ENCODE peak calls at places on chromosomes 13 and 19, in five cellular contexts. I is PC-9; O is cardiac fibroblast; L is colonic mucosa; T is CD4-positive, alpha-beta memory T cell. X is an unnamed sample.

GRCh38 chr19:3575260-3575741 is 2.6 kb downstream of the HMG20B start:
- DNase-seq in T (no peak), O (peak; percentile 43), I (no peak), L (peak; percentile 28), X (peak; percentile 44)

GRCh38 chr19:16327911-16328823 is 3.5 kb downstream of the KLF2 start:
- DNase-seq in L (peak; percentile 74), I (no peak), T (peak; percentile 66), O (peak; percentile 94), X (no peak)

GRCh38 chr19:16073988-16074387 is 2.3 kb upstream of the TPM4 start:
- DNase-seq in T (peak; percentile 37), I (no peak), O (no peak), L (no peak), X (peak; percentile 65)

GRCh38 chr13:51284339-51284738 is 55.2 kb upstream of the SERPINE3 start:
- DNase-seq in L (no peak), T (no peak), I (no peak), O (no peak), X (no peak)

GRCh38 chr19:23512151-23512925 is 117.1 kb upstream of the ZNF91 start:
- DNase-seq in O (no peak), I (no peak), T (no peak), L (no peak), X (no peak)

GRCh38 chr19:47445937-47446402 is 25.7 kb downstream of the SLC8A2 start:
- DNase-seq in L (peak; percentile 27), I (peak; percentile 33), T (peak; percentile 64), O (peak; percentile 48), X (peak; percentile 76)

GRCh38 chr13:77391475-77391874 is 64.6 kb upstream of the MYCBP2 start:
- DNase-seq in T (no peak), L (no peak), I (no peak), O (no peak), X (no peak)

GRCh38 chr19:30421571-30421970 is 49.4 kb downstream of the ZNF536 start:
- DNase-seq in L (no peak), I (no peak), O (no peak), T (no peak), X (no peak)

GRCh38 chr19:21569497-21569870 is 64.1 kb downstream of the ZNF429 start:
- DNase-seq in I (peak; percentile 8), O (peak; percentile 38), T (no peak), L (peak; percentile 57), X (no peak)

GRCh38 chr19:41218615-41219507 is at the start of gene AXL:
- DNase-seq in I (peak; percentile 87), T (no peak), L (peak; percentile 59), O (peak; percentile 90), X (no peak)

GRCh38 chr19:6230991-6231448 is 48.8 kb downstream of the MLLT1 start:
- DNase-seq in L (no peak), T (no peak), I (no peak), O (no peak), X (peak; percentile 21)

GRCh38 chr19:43507880-43508279 is 3.3 kb upstream of the PHLDB3 start:
- DNase-seq in L (no peak), I (no peak), O (no peak), T (no peak), X (no peak)

GRCh38 chr19:15283141-15283885 is 49.0 kb downstream of the BRD4 start:
- DNase-seq in I (no peak), T (no peak), L (no peak), O (peak; percentile 55), X (no peak)

GRCh38 chr19:45473366-45474190 is 5.8 kb downstream of the FOSB start:
- DNase-seq in I (no peak), T (peak; percentile 42), O (peak; percentile 56), L (no peak), X (no peak)

GRCh38 chr19:38274734-38275133 is 10.4 kb downstream of the SPINT2 start:
- DNase-seq in O (no peak), T (no peak), I (no peak), L (peak; percentile 58), X (no peak)

GRCh38 chr13:43985437-43986051 is 105.8 kb downstream of the LACC1 start:
- DNase-seq in T (no peak), O (no peak), L (no peak), I (no peak), X (no peak)

GRCh38 chr19:36423925-36424324 is 5.5 kb upstream of the ZFP82 start:
- DNase-seq in O (no peak), I (no peak), L (no peak), T (no peak), X (no peak)
- H3K4me3 ChIP-seq in O (no peak overlapping the region), I (no peak overlapping the region), L (no peak overlapping the region), T (no peak overlapping the region), X (no peak overlapping the region)

DNA sequence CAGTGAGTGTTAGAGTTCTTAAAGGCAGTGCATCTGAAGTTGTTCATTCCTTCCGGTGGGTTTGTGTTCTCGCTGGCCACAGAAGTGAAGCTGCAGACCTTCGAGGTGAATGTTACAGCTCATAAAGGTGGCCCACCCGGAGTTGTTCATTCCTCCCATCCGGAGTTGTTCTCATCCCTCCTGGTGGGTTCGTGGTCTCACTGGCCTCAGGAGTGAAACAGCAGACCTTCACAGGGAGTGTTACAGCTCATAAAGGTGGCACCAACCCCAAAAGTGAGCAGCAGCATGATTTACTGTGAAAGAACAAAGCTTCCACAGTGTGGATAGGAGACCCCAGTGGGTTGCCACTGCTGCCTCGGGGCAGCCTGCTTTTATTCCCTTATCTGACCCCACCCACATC is 57.7 kb upstream of the ATP12A start:
- DNase-seq in I (no peak), L (no peak), O (no peak), T (no peak), X (no peak)
- H3K4me3 ChIP-seq in I (no peak overlapping the region), L (no peak overlapping the region), O (no peak overlapping the region), T (no peak overlapping the region), X (no peak overlapping the region)

DNA sequence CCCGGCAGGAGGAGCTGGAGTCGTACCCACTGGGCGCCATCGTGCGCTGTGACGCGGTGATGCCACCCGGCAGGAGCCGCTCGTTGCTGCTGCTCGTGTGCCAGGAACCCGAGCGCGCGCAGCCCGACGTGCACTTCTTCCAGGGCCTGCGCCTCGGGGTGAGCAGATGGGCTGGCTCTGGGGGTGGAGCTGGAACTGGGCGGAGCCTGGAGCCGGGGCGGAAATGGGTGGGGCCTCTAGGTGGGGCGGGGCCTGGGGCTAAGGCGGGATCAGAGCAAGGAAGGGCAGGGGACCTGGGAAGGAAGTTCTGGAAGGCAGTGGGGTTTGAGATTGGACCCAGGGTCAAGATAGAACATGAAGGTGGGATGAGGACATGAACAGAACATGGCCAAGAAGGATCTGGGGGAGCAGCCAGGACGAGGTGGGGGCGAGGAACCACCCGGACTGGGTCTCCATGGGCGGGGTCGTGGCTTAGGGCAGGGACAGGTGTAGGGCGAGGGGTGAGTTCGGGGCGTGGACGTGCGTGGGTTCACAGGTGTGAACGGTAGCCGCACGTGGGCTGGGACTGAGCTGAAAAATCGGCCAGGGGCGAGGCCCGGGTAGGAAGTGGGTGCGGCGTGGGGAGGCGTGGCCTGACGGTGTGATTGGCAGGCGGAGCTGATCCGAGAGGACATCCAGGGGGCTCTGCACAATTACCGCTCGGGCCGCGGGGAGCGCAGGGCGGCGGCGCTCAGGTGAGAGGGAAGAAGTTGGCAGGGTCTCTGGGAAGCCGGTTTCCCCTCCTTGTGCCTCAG is 4.6 kb downstream of the EPS8L1 start:
- DNase-seq in T (peak; percentile 46), L (peak; percentile 94), O (peak; percentile 64), I (no peak), X (peak; percentile 82)
- H3K4me3 ChIP-seq in T (peak overlapping the region; percentile 77), L (peak overlapping the region; percentile 60), O (peak overlapping the region; percentile 42), I (no peak overlapping the region), X (peak overlapping the region; percentile 61)

GRCh38 chr13:30375436-30375835 is 46.9 kb upstream of the UBE2L5 start:
- DNase-seq in O (no peak), I (no peak), L (no peak), T (no peak), X (no peak)
- H3K4me3 ChIP-seq in O (no peak overlapping the region), I (no peak overlapping the region), L (no peak overlapping the region), T (peak overlapping the region; percentile 54), X (peak overlapping the region; percentile 68)

DNA sequence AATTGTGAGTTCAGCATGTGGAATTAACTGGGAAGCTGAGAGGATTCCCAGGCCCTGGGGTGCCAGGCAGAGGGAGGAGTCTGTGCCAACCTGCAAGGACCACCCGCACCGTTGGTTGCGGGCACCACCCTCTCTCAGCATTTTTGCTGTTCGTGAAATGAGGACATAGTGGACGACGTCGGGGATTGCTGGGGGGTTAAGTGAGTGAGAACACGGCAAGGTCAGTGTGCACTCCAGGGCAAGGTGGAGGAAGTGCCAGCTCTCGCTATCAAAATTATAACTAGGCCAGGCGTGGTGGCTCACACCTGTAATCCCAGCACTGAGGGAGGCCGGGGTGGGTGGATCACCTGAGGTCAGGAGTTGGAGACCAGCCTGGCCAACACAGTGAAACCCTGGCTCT is 2.2 kb downstream of the FXYD3 start:
- DNase-seq in O (no peak), L (peak; percentile 65), T (no peak), I (no peak), X (no peak)
- H3K4me3 ChIP-seq in O (no peak overlapping the region), L (peak overlapping the region; percentile 53), T (no peak overlapping the region), I (peak overlapping the region; percentile 89), X (no peak overlapping the region)

GRCh38 chr19:14003279-14004051 is 2.7 kb downstream of the RFX1 start:
- DNase-seq in I (no peak), L (no peak), T (peak; percentile 36), O (peak; percentile 17), X (no peak)
- H3K4me3 ChIP-seq in I (no peak overlapping the region), L (no peak overlapping the region), T (peak overlapping the region; percentile 4), O (no peak overlapping the region), X (peak overlapping the region; percentile 18)

GRCh38 chr13:25170554-25171107 is 1.5 kb downstream of the AMER2 start:
- DNase-seq in I (no peak), T (no peak), O (no peak), L (no peak), X (no peak)
- H3K4me3 ChIP-seq in I (no peak overlapping the region), T (no peak overlapping the region), O (no peak overlapping the region), L (no peak overlapping the region), X (no peak overlapping the region)

GRCh38 chr19:1467512-1468273 is 11.3 kb downstream of the C19orf25 start:
- DNase-seq in I (no peak), L (no peak), T (no peak), O (no peak), X (no peak)

GRCh38 chr19:1468274-1469199 is 10.5 kb downstream of the C19orf25 start:
- DNase-seq in L (no peak), I (no peak), T (no peak), O (no peak), X (no peak)

GRCh38 chr19:1470864-1471513 is 8.0 kb downstream of the C19orf25 start:
- DNase-seq in O (no peak), T (no peak), L (no peak), I (no peak), X (no peak)

GRCh38 chr19:1469936-1470863 is 8.8 kb downstream of the C19orf25 start:
- DNase-seq in I (peak; percentile 48), L (peak; percentile 65), T (peak; percentile 66), O (no peak), X (peak; percentile 52)

DNA sequence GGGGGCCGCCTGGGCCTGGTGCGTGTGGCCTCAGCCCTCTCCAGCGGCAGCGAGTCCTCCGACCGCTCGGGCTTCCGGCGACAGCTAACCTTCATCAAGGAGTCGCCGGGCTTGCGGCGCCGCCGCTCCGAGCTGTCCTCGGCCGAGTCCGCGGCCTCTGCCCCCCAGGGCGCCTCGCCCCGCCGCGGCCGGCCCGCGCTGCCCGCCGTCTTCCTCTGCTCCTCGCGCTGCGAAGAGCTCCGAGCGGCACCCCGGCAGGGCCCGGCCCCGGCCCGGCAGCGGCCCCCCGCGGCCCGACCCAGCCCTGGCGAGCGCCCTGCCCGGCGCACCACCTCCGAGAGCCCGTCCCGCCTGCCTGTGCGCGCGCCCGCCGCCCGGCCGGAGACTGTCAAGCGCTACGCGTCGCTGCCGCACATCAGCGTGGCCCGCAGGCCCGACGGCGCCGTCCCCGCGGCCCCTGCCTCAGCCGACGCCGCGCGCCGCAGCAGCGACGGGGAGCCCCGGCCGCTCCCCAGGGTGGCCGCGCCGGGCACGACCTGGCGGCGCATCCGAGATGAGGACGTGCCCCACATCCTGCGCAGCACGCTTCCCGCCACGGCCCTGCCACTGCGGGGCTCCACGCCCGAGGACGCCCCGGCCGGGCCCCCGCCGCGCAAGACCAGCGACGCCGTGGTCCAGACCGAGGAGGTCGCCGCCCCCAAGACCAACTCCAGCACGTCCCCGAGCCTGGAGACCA is 9.6 kb downstream of the C19orf25 start:
- DNase-seq in I (no peak), O (no peak), T (peak; percentile 45), L (no peak), X (no peak)
- H3K4me3 ChIP-seq in I (no peak overlapping the region), O (no peak overlapping the region), T (peak overlapping the region; percentile 58), L (peak overlapping the region; percentile 27), X (no peak overlapping the region)